ENCODE peak calls at places on chromosome 10, in six cellular contexts. J is prostate gland, P is adrenal gland, K is ovary, L is body of pancreas, D is uterus. Z is an unnamed sample.

GRCh38 chr10:128526793-128527375 is 400.7 kb upstream of the MKI67 start:
- DNase-seq in J (no peak), P (no peak), K (no peak), L (peak), D (peak), Z (no peak)

GRCh38 chr10:11684717-11685645 is 57.2 kb upstream of the ECHDC3 start:
- DNase-seq in J (peak), P (peak), K (peak), L (peak), D (peak), Z (peak)

GRCh38 chr10:88728107-88728763 is 22.2 kb downstream of the LIPK start:
- DNase-seq in J (no peak), P (peak), K (peak), L (peak), D (no peak), Z (no peak)

GRCh38 chr10:118407026-118407425 is 64.9 kb upstream of the FAM204A start:
- DNase-seq in J (no peak), P (no peak), K (no peak), L (no peak), D (no peak), Z (no peak)

GRCh38 chr10:80529604-80530003 is 8.1 kb upstream of the SH2D4B start:
- DNase-seq in J (no peak), P (no peak), K (no peak), L (no peak), D (no peak), Z (no peak)

GRCh38 chr10:43105119-43105792 is 28.4 kb downstream of the RET start:
- DNase-seq in J (peak), P (peak), K (peak), L (peak), D (peak), Z (peak)

GRCh38 chr10:97567891-97568290 is 4.7 kb upstream of the ANKRD2 start:
- DNase-seq in J (no peak), P (no peak), K (no peak), L (no peak), D (no peak), Z (no peak)

GRCh38 chr10:122060250-122060649 is 71.3 kb downstream of the TACC2 start:
- DNase-seq in J (no peak), P (no peak), K (no peak), L (no peak), D (no peak), Z (peak)

GRCh38 chr10:32357056-32357735 is 10.2 kb upstream of the EPC1 start:
- DNase-seq in J (no peak), P (no peak), K (no peak), L (no peak), D (no peak), Z (no peak)
- H3K27ac ChIP-seq in J (no peak), P (no peak), K (no peak), L (no peak), D (no peak), Z (no peak)

GRCh38 chr10:3468919-3469638 is 296.5 kb upstream of the PITRM1 start:
- DNase-seq in J (peak), P (peak), K (peak), L (no peak), D (peak), Z (peak)

GRCh38 chr10:3469639-3470020 is 297.0 kb upstream of the PITRM1 start:
- DNase-seq in J (no peak), P (no peak), K (no peak), L (no peak), D (no peak), Z (no peak)

GRCh38 chr10:3464760-3465405 is 292.3 kb upstream of the PITRM1 start:
- DNase-seq in J (no peak), P (no peak), K (no peak), L (no peak), D (no peak), Z (no peak)

GRCh38 chr10:3467052-3467906 is 294.7 kb upstream of the PITRM1 start:
- DNase-seq in J (peak), P (peak), K (peak), L (peak), D (peak), Z (peak)

GRCh38 chr10:3465406-3465891 is 292.9 kb upstream of the PITRM1 start:
- DNase-seq in J (peak), P (no peak), K (no peak), L (no peak), D (no peak), Z (no peak)
- TF ChIP-seq POLR2A in J (no peak), P (no peak), K (no peak), L (no peak), D (no peak), Z (no peak)

GRCh38 chr10:114879541-114880158 is 58.1 kb downstream of the FHIP2A start:
- DNase-seq in J (no peak), P (peak), K (no peak), L (peak), D (no peak), Z (no peak)

GRCh38 chr10:114881916-114882315 is 56.1 kb upstream of the TRUB1 start:
- DNase-seq in J (no peak), P (no peak), K (no peak), L (no peak), D (peak), Z (no peak)

GRCh38 chr10:114885430-114885829 is 52.6 kb upstream of the TRUB1 start:
- DNase-seq in J (no peak), P (no peak), K (no peak), L (no peak), D (no peak), Z (no peak)

GRCh38 chr10:114879093-114879492 is 57.5 kb downstream of the FHIP2A start:
- DNase-seq in J (no peak), P (no peak), K (no peak), L (no peak), D (no peak), Z (no peak)

GRCh38 chr10:114881462-114881861 is 56.5 kb upstream of the TRUB1 start:
- DNase-seq in J (no peak), P (no peak), K (no peak), L (no peak), D (peak), Z (no peak)
- H3K4me3 ChIP-seq in J (no peak), P (no peak), K (no peak), L (no peak), D (no peak), Z (no peak)

GRCh38 chr10:21281765-21282484 is 243.6 kb downstream of the SKIDA1 start:
- DNase-seq in J (no peak), P (no peak), K (no peak), L (no peak), D (no peak), Z (no peak)

GRCh38 chr10:21281173-21281572 is 244.3 kb downstream of the SKIDA1 start:
- DNase-seq in J (no peak), P (no peak), K (no peak), L (no peak), D (no peak), Z (no peak)

GRCh38 chr10:21285207-21285606 is 240.3 kb downstream of the SKIDA1 start:
- DNase-seq in J (no peak), P (no peak), K (no peak), L (no peak), D (no peak), Z (no peak)

GRCh38 chr10:21284301-21284700 is 241.2 kb downstream of the SKIDA1 start:
- DNase-seq in J (no peak), P (no peak), K (no peak), L (no peak), D (no peak), Z (no peak)

DNA sequence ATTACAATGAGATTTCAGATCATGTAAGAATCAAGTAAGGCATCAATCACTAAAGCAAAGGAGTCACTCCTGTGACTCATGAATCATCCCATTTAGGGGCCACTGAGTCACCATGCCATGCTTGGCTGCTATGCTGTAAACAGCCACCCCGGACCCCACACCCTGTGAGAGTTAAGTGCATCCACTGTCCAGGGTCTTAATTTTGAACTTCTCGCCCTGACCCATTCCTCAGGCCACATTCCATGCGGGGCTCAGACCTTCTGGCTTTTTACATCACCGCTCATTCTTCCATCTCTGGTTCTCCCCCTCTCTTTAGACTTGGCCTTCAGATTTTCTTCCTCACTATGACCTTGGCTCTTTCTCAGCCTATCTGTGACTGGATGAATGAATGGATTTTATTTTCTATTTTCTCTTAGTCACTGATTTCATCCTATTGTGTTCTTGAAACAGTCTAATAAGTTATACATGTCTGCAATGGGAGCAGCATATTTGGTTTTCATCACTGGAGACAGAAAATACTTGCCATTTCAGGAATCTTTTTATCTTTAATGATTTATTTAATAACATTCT is 239.7 kb downstream of the SKIDA1 start:
- DNase-seq in J (no peak), P (no peak), K (no peak), L (no peak), D (no peak), Z (no peak)
- H3K27ac ChIP-seq in J (no peak), P (peak), K (no peak), L (no peak), D (no peak), Z (no peak)

GRCh38 chr10:60778214-60778977 is at the start of gene CDK1:
- DNase-seq in J (peak), P (peak), K (peak), L (peak), D (peak), Z (peak)
- TF ChIP-seq POLR2A in J (peak), P (no peak), K (no peak), L (no peak), D (peak), Z (no peak)